ENCODE peak calls at places on chromosomes 5 and 9, in four cellular contexts. I is IMR-90, X is GM12878, M is K562. U is an unnamed sample.

GRCh38 chr5:53429706-53430105 is 50.7 kb upstream of the FST start:
- DNase-seq in I (peak; percentile 84), X (no peak), M (peak; percentile 12), U (no peak)

GRCh38 chr9:95667789-95668188 is 151.0 kb upstream of the PTCH1 start:
- DNase-seq in I (no peak), X (no peak), M (no peak), U (no peak)

GRCh38 chr9:136059321-136059791 is 35.7 kb downstream of the NACC2 start:
- DNase-seq in I (no peak), X (no peak), M (no peak), U (no peak)

GRCh38 chr5:16934669-16935068 is 1.4 kb downstream of the MYO10 start:
- DNase-seq in I (peak; percentile 45), X (no peak), M (no peak), U (peak; percentile 63)

GRCh38 chr5:24854350-24854749 is 209.6 kb upstream of the CDH10 start:
- DNase-seq in I (no peak), X (no peak), M (no peak), U (no peak)

GRCh38 chr5:95822408-95823240 is at the start of gene GLRX:
- DNase-seq in I (peak; percentile 89), X (no peak), M (peak; percentile 70), U (peak; percentile 82)

GRCh38 chr9:30239875-30240274 is 2144.6 kb upstream of the ACO1 start:
- DNase-seq in I (no peak), X (no peak), M (no peak), U (no peak)

GRCh38 chr5:1431021-1431811 is 14.0 kb downstream of the SLC6A3 start:
- DNase-seq in I (no peak), X (no peak), M (no peak), U (no peak)

GRCh38 chr9:106405871-106406435 is 457.0 kb upstream of the ZNF462 start:
- DNase-seq in I (no peak), X (no peak), M (no peak), U (no peak)

GRCh38 chr9:128733256-128733655 is 9.3 kb upstream of the ZDHHC12 start:
- DNase-seq in I (peak; percentile 81), X (no peak), M (peak; percentile 95), U (peak; percentile 88)

GRCh38 chr9:118336167-118336951 is 632.2 kb downstream of the TLR4 start:
- DNase-seq in I (no peak), X (no peak), M (no peak), U (no peak)

GRCh38 chr5:61599370-61600140 is 267.5 kb downstream of the ZSWIM6 start:
- DNase-seq in I (peak; percentile 20), X (no peak), M (no peak), U (peak; percentile 10)

GRCh38 chr9:112334319-112334828 is 955 bp upstream of the PTBP3 start:
- DNase-seq in I (peak; percentile 38), X (no peak), M (peak; percentile 59), U (peak; percentile 50)

GRCh38 chr9:78400496-78400895 is 103.6 kb downstream of the PSAT1 start:
- DNase-seq in I (no peak), X (no peak), M (no peak), U (no peak)

GRCh38 chr9:103837940-103838339 is 256.2 kb upstream of the SMC2 start:
- DNase-seq in I (no peak), X (no peak), M (no peak), U (no peak)

GRCh38 chr9:77649109-77649812 is 1.1 kb upstream of the GNA14 start:
- DNase-seq in I (no peak), X (no peak), M (peak; percentile 8), U (peak; percentile 41)

GRCh38 chr5:149851211-149851610 is 93.4 kb downstream of the PDE6A start:
- DNase-seq in I (no peak), X (no peak), M (no peak), U (no peak)

GRCh38 chr5:90488791-90489190 is 14.1 kb downstream of the POLR3G start:
- DNase-seq in I (peak; percentile 65), X (no peak), M (no peak), U (peak; percentile 38)

DNA sequence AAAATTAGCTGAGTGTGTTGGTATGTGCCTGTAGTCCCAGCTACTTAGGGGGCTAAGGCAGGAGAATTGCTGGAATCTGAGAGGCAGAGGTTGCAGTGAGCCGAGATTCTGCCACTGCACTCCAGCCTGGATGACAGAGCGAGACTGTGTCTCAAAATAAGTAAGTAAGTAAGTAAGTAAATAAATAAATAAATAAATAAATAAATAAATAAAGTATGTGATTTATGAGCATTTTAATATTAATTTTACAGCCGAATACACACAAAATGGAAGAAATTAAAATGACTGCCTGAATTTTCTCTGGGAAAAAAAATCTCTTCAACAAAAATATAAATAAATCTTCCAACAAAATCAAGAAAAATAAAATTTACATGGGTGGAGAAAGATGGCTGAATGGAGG is 740.7 kb downstream of the CDH18 start:
- DNase-seq in I (no peak), X (no peak), M (no peak), U (no peak)
- TF ChIP-seq FOS in I (no peak), X (no peak), M (no peak), U (no peak)

DNA sequence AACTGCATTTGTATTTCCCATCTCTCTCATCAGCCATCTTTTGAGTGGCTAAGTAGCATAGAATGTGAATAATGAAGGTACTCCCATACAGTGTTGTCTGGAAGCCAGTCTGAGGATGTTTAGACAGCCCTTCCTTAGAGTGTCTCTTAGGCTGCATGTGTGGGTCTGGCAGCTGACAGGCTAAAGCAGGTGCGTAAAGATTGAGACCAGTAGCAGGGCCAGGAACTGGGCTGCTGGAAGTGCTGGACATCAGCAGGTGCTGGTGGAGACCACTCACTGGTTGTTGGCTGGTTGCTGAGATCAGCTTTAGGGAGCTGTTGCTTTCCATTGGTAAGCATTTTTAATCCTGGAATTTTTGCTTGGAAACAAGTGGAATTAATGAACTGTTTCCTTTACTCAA is 197.5 kb downstream of the PCSK5 start:
- DNase-seq in I (no peak), X (no peak), M (no peak), U (no peak)
- TF ChIP-seq FOS in I (no peak), X (no peak), M (no peak), U (no peak)

DNA sequence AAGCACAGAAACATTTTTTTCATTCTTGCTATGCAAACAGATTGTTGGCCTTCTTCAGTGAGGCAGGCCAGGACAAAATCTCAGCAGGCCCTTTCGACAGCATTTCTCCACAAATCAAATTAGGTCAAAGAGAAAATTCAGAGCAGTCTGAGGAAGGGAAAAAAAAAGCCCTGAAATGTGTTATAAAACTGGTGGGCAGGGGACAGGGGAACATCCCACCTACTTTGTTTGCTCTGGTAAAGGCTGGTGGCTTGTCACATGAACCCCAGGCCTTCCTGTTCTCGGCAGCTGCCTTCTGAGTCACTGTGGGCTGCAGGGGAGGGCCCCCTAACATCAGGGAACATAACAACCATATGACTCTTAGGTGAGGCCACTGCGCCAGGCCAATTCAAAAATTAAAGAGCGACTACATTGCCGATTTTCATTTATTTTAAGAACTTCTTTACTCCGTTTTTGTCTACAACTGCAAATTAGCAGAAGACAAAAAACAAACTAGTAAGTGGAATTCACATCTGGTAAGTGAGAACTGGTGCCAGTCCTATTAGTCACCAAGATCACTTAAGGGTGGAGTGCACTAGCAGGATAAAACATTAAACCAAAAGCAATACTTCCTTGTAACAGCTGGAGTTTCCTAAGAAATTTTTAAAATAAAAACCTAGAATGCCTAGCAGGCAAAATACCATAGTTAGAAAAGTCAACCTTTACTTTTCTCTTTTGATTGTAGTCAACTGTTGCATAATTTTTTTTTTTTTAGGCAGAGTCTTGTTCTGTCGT is 46.2 kb upstream of the DENND4C start:
- DNase-seq in I (peak; percentile 90), X (peak; percentile 46), M (peak; percentile 65), U (peak; percentile 92)
- TF ChIP-seq FOS in I (peak; percentile 84), X (no peak), M (no peak), U (peak; percentile 88)

DNA sequence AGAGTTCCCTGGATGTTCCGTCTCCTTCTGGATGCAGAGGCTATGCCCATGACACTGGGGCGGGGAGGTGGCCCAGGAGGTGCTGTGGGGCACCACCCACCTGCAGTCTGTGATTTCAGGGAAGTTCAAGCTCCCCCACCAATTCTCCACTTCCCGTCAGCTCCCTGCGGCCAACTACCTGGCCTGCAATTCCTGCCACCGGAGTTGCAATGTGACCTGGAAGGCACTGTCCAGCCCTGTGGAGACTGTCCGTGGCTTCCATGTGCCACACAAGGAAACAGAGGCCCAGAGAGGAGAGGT is 16.6 kb downstream of the GFI1B start:
- DNase-seq in I (no peak), X (no peak), M (no peak), U (no peak)
- TF ChIP-seq FOS in I (no peak), X (no peak), M (no peak), U (no peak)

GRCh38 chr5:38023799-38024198 is 184.0 kb upstream of the GDNF start:
- DNase-seq in I (no peak), X (no peak), M (no peak), U (no peak)
- TF ChIP-seq FOS in I (no peak), X (no peak), M (no peak), U (no peak)

DNA sequence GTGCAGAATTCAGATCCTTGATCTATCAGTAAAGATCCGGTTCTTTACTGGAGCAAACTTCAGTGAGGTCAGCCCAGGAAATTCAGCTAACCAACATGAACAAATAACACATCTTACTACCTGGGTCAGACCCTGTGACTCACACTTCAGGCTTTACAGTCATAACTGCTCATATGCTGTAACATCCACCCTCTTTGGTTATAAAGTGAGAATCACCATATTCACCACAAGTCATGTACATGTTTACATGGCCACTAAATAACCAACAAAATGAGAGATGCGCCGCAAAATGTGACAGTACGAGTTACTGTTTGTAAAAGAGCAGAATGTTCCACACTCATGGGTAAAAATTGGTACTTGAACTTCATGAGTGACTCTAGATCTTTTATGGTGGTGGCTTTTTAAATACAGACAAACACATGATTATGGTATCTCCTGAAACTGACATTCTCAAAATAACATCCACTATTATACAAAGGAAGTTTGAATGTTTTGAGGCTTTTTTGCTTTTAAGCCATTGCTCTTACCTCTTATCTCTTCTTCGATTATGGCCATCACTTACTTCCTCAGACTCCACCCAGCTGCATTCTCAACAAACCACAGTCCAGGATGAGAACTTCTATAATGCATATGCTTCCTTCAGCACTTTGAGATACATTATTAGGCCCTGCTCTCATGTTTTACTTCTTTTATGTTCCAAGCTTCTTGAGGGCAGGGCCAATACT is 516.6 kb downstream of the RAB3C start:
- DNase-seq in I (peak; percentile 96), X (no peak), M (no peak), U (no peak)
- TF ChIP-seq FOS in I (peak; percentile 85), X (no peak), M (no peak), U (peak; percentile 59)

GRCh38 chr9:17269799-17270198 is 135.0 kb downstream of the CNTLN start:
- DNase-seq in I (no peak), X (no peak), M (no peak), U (no peak)
- TF ChIP-seq FOS in I (no peak), X (no peak), M (no peak), U (no peak)

GRCh38 chr5:74916831-74917710 is 50.9 kb upstream of the FAM169A start:
- DNase-seq in I (peak; percentile 48), X (no peak), M (no peak), U (peak; percentile 44)

GRCh38 chr5:74918232-74918669 is 52.1 kb upstream of the FAM169A start:
- DNase-seq in I (no peak), X (no peak), M (no peak), U (no peak)

GRCh38 chr5:74919041-74919440 is 52.9 kb upstream of the FAM169A start:
- DNase-seq in I (no peak), X (no peak), M (no peak), U (no peak)

GRCh38 chr5:74915488-74915887 is 49.3 kb upstream of the FAM169A start:
- DNase-seq in I (no peak), X (no peak), M (no peak), U (no peak)

GRCh38 chr5:74919487-74919886 is 53.3 kb upstream of the FAM169A start:
- DNase-seq in I (peak; percentile 70), X (no peak), M (peak; percentile 54), U (peak; percentile 65)
- TF ChIP-seq FOS in I (no peak), X (no peak), M (no peak), U (no peak)